ENCODE peak calls at places on chromosomes 5 and 9, in four cellular contexts. S is left colon, O is neural progenitor cell, H is kidney tubule cell. L is an unnamed sample.

GRCh38 chr5:84682531-84682930 is 297.9 kb upstream of the EDIL3 start:
- DNase-seq in S (no peak), O (no peak), H (no peak), L (peak)

GRCh38 chr5:176996780-176997179 is 9.8 kb downstream of the UIMC1 start:
- DNase-seq in S (no peak), O (no peak), H (no peak), L (no peak)

GRCh38 chr5:1702318-1702717 is 97.3 kb downstream of the MRPL36 start:
- DNase-seq in S (no peak), O (no peak), H (no peak), L (no peak)

GRCh38 chr5:89849819-89850515 is 559.6 kb downstream of the CETN3 start:
- DNase-seq in S (no peak), O (peak), H (no peak), L (peak)

GRCh38 chr5:38681024-38681805 is 124.8 kb upstream of the LIFR start:
- DNase-seq in S (no peak), O (no peak), H (no peak), L (no peak)

GRCh38 chr5:180832638-180833068 is 28.4 kb downstream of the ZFP62 start:
- DNase-seq in S (no peak), O (no peak), H (no peak), L (no peak)

GRCh38 chr9:42396318-42396717 is 212.9 kb downstream of the SPATA31A6 start:
- DNase-seq in S (no peak), O (no peak), H (no peak), L (no peak)

GRCh38 chr5:170848033-170848432 is 13.8 kb upstream of the RANBP17 start:
- DNase-seq in S (no peak), O (no peak), H (peak), L (no peak)

GRCh38 chr5:76345582-76345981 is 57.5 kb upstream of the IQGAP2 start:
- DNase-seq in S (no peak), O (no peak), H (peak), L (no peak)

GRCh38 chr5:139733698-139734491 is 61.7 kb upstream of the PSD2 start:
- DNase-seq in S (peak), O (peak), H (peak), L (no peak)

GRCh38 chr5:113806250-113806649 is 292.8 kb downstream of the YTHDC2 start:
- DNase-seq in S (no peak), O (peak), H (peak), L (peak)

GRCh38 chr5:133698646-133699526 is 86.5 kb upstream of the FSTL4 start:
- DNase-seq in S (no peak), O (no peak), H (no peak), L (no peak)

GRCh38 chr9:27333241-27334052 is 36.5 kb upstream of the EQTN start:
- DNase-seq in S (peak), O (peak), H (peak), L (peak)

GRCh38 chr5:9209846-9210547 is 335.9 kb downstream of the SEMA5A start:
- DNase-seq in S (no peak), O (no peak), H (no peak), L (no peak)

GRCh38 chr9:26735160-26735559 is 157.4 kb downstream of the CAAP1 start:
- DNase-seq in S (no peak), O (no peak), H (no peak), L (no peak)

GRCh38 chr9:112170235-112170634 is 4.9 kb downstream of the SUSD1 start:
- DNase-seq in S (peak), O (no peak), H (peak), L (no peak)

GRCh38 chr9:97237951-97238851 is 69.3 kb upstream of the CCDC180 start:
- DNase-seq in S (peak), O (peak), H (peak), L (peak)

GRCh38 chr5:165370772-165371171 is 1865.4 kb downstream of the MAT2B start:
- DNase-seq in S (no peak), O (no peak), H (no peak), L (no peak)

GRCh38 chr5:136766456-136766855 is 401.1 kb upstream of the TRPC7 start:
- DNase-seq in S (no peak), O (no peak), H (peak), L (no peak)

GRCh38 chr9:137639303-137640051 is 20.7 kb downstream of the EHMT1 start:
- DNase-seq in S (no peak), O (no peak), H (no peak), L (no peak)